ENCODE peak calls at places on chromosome 20, in five cellular contexts. P is SW 1271, T is ELF-1, W is activated gamma-delta T cell treated with Interleukin-2 at 50 U/mL for 16 hours, B is spleen. Z is an unnamed sample.

GRCh38 chr20:41158082-41158625 is 20.8 kb downstream of the PLCG1 start:
- DNase-seq in P (no peak), T (peak; percentile 58), W (no peak), B (no peak), Z (no peak)

GRCh38 chr20:31673943-31674463 is 36.3 kb downstream of the COX4I2 start:
- DNase-seq in P (no peak), T (no peak), W (no peak), B (no peak), Z (peak; percentile 52)

GRCh38 chr20:58892126-58892931 is 39.8 kb downstream of the GNAS start:
- DNase-seq in P (peak; percentile 67), T (peak; percentile 60), W (peak; percentile 69), B (peak; percentile 93), Z (peak; percentile 41)

GRCh38 chr20:19874328-19874727 is 116.3 kb downstream of the RIN2 start:
- DNase-seq in P (no peak), T (no peak), W (no peak), B (no peak), Z (no peak)

GRCh38 chr20:55684578-55684977 is 320.7 kb downstream of the CBLN4 start:
- DNase-seq in P (no peak), T (no peak), W (no peak), B (no peak), Z (no peak)

GRCh38 chr20:10622657-10623418 is 51.0 kb downstream of the JAG1 start:
- DNase-seq in P (no peak), T (no peak), W (no peak), B (no peak), Z (no peak)

GRCh38 chr20:53609501-53610445 is 16.1 kb upstream of the ZNF217 start:
- DNase-seq in P (no peak), T (peak; percentile 73), W (peak; percentile 76), B (peak; percentile 90), Z (peak; percentile 63)

GRCh38 chr20:50292324-50293243 is 102.0 kb downstream of the CEBPB start:
- DNase-seq in P (peak; percentile 18), T (peak; percentile 81), W (no peak), B (peak; percentile 93), Z (no peak)

GRCh38 chr20:63014710-63015109 is 7.9 kb upstream of the BHLHE23 start:
- DNase-seq in P (no peak), T (peak; percentile 92), W (no peak), B (no peak), Z (no peak)

GRCh38 chr20:45946149-45946970 is 11.9 kb downstream of the PCIF1 start:
- DNase-seq in P (no peak), T (no peak), W (peak; percentile 56), B (peak; percentile 83), Z (peak; percentile 20)

GRCh38 chr20:52049001-52049731 is 142.4 kb downstream of the ZFP64 start:
- DNase-seq in P (no peak), T (peak; percentile 90), W (no peak), B (no peak), Z (no peak)

GRCh38 chr20:34334654-34335407 is 28.2 kb upstream of the ITCH start:
- DNase-seq in P (no peak), T (no peak), W (no peak), B (no peak), Z (no peak)

GRCh38 chr20:44716309-44717106 is 1.3 kb downstream of the CCN5 start:
- DNase-seq in P (no peak), T (no peak), W (no peak), B (no peak), Z (no peak)

GRCh38 chr20:47133809-47134456 is 222.6 kb downstream of the ZMYND8 start:
- DNase-seq in P (no peak), T (peak; percentile 48), W (no peak), B (no peak), Z (no peak)

GRCh38 chr20:38874460-38875169 is 51.6 kb upstream of the FAM83D start:
- DNase-seq in P (no peak), T (no peak), W (peak; percentile 40), B (no peak), Z (no peak)

GRCh38 chr20:50267041-50267865 is 76.6 kb downstream of the CEBPB start:
- DNase-seq in P (no peak), T (no peak), W (no peak), B (no peak), Z (no peak)

GRCh38 chr20:62501801-62502495 is 26.2 kb upstream of the GATA5 start:
- DNase-seq in P (peak; percentile 20), T (no peak), W (no peak), B (no peak), Z (no peak)

GRCh38 chr20:53598140-53599038 is 4.8 kb upstream of the ZNF217 start:
- DNase-seq in P (no peak), T (no peak), W (no peak), B (no peak), Z (no peak)

GRCh38 chr20:48607544-48607865 is 220.3 kb downstream of the PREX1 start:
- DNase-seq in P (no peak), T (no peak), W (no peak), B (no peak), Z (no peak)

Z was measured in KG1.